ENCODE peak calls at places on chromosomes 11 and 22, in four cellular contexts. H is pancreas, N is cardiac fibroblast, C is HFF-Myc. S is an unnamed sample.

GRCh38 chr11:124167852-124168251 is 15.3 kb upstream of the OR10D3 start:
- DNase-seq in H (no peak), N (no peak), C (no peak), S (no peak)

GRCh38 chr22:31085493-31085824 is 4.3 kb downstream of the SMTN start:
- DNase-seq in H (peak), C (no peak), N (peak), S (no peak)

GRCh38 chr11:74473382-74474201 is 6.2 kb upstream of the KCNE3 start:
- DNase-seq in N (no peak), H (no peak), C (no peak), S (no peak)

GRCh38 chr11:102900346-102900745 is 25.6 kb upstream of the MMP12 start:
- DNase-seq in C (no peak), N (no peak), H (no peak), S (no peak)

GRCh38 chr11:101390539-101390938 is 193.3 kb downstream of the TRPC6 start:
- DNase-seq in C (no peak), H (no peak), N (peak), S (peak)

GRCh38 chr11:12853652-12854296 is 155.3 kb upstream of the RASSF10 start:
- DNase-seq in C (no peak), H (peak), N (peak), S (no peak)

GRCh38 chr22:46984751-46985506 is 222.5 kb downstream of the TBC1D22A start:
- DNase-seq in N (peak), H (peak), C (no peak), S (peak)

GRCh38 chr22:41341990-41342389 is 39.8 kb upstream of the TEF start:
- DNase-seq in C (no peak), N (peak), H (no peak), S (no peak)

GRCh38 chr11:102171101-102171500 is 60.9 kb downstream of the YAP1 start:
- DNase-seq in N (peak), H (no peak), C (no peak), S (no peak)

GRCh38 chr11:8013833-8014232 is 26.7 kb downstream of the EIF3F start:
- DNase-seq in N (no peak), H (no peak), C (no peak), S (no peak)

GRCh38 chr11:129249351-129249750 is 57.2 kb upstream of the ARHGAP32 start:
- DNase-seq in N (peak), C (peak), H (no peak), S (peak)

GRCh38 chr11:94028436-94028835 is 7.3 kb downstream of the HEPHL1 start:
- DNase-seq in N (peak), H (no peak), C (peak), S (peak)

GRCh38 chr11:66851698-66852465 is 5.0 kb upstream of the LRFN4 start:
- DNase-seq in N (no peak), C (no peak), H (no peak), S (no peak)

GRCh38 chr11:66070604-66071325 is 693 bp downstream of the PACS1 start:
- DNase-seq in C (no peak), N (peak), H (peak), S (no peak)

GRCh38 chr11:117143390-117143789 is 697 bp upstream of the PAFAH1B2 start:
- DNase-seq in H (peak), N (peak), C (peak), S (peak)

GRCh38 chr11:85769758-85770157 is 41.2 kb downstream of the SYTL2 start:
- DNase-seq in C (no peak), H (no peak), N (no peak), S (no peak)

GRCh38 chr11:68694404-68695297 is 10.3 kb downstream of the GAL start:
- DNase-seq in C (no peak), N (no peak), H (no peak), S (no peak)

GRCh38 chr11:26946209-26946828 is 47.6 kb upstream of the FIBIN start:
- DNase-seq in C (no peak), N (peak), H (no peak), S (peak)

GRCh38 chr11:20093775-20094174 is 66.5 kb downstream of the DBX1 start:
- DNase-seq in C (no peak), H (no peak), N (peak), S (peak)

GRCh38 chr11:69311767-69312385 is 17.9 kb downstream of the MYEOV start:
- DNase-seq in N (no peak), C (no peak), H (no peak), S (no peak)

GRCh38 chr11:100932474-100933100 is 197.0 kb downstream of the PGR start:
- DNase-seq in C (peak), N (peak), H (no peak), S (no peak)

GRCh38 chr11:44574620-44575287 is 9.3 kb downstream of the CD82 start:
- DNase-seq in H (no peak), C (no peak), N (peak), S (peak)

GRCh38 chr22:23910496-23911190 is 16.5 kb downstream of the MIF start:
- DNase-seq in C (no peak), H (no peak), N (no peak), S (no peak)

GRCh38 chr11:95827661-95828060 is 37.4 kb downstream of the CEP57 start:
- DNase-seq in C (no peak), N (peak), H (no peak), S (no peak)

GRCh38 chr22:41535244-41535643 is 9.0 kb downstream of the POLR3H start:
- DNase-seq in C (no peak), N (peak), H (no peak), S (no peak)

GRCh38 chr11:88886796-88887195 is 179.0 kb downstream of the GRM5 start:
- DNase-seq in H (no peak), C (peak), N (peak), S (peak)

GRCh38 chr11:32884770-32885384 is 7.7 kb upstream of the QSER1 start:
- DNase-seq in N (peak), H (no peak), C (no peak), S (peak)

GRCh38 chr11:13215157-13215556 is 62.4 kb upstream of the BMAL1 start:
- DNase-seq in N (peak), C (no peak), H (no peak), S (peak)

GRCh38 chr11:128431931-128432330 is 155.4 kb downstream of the ETS1 start:
- DNase-seq in H (no peak), N (no peak), C (no peak), S (no peak)

GRCh38 chr11:9992306-9992705 is 301.7 kb downstream of the SBF2 start:
- DNase-seq in N (peak), H (no peak), C (no peak), S (peak)

DNA sequence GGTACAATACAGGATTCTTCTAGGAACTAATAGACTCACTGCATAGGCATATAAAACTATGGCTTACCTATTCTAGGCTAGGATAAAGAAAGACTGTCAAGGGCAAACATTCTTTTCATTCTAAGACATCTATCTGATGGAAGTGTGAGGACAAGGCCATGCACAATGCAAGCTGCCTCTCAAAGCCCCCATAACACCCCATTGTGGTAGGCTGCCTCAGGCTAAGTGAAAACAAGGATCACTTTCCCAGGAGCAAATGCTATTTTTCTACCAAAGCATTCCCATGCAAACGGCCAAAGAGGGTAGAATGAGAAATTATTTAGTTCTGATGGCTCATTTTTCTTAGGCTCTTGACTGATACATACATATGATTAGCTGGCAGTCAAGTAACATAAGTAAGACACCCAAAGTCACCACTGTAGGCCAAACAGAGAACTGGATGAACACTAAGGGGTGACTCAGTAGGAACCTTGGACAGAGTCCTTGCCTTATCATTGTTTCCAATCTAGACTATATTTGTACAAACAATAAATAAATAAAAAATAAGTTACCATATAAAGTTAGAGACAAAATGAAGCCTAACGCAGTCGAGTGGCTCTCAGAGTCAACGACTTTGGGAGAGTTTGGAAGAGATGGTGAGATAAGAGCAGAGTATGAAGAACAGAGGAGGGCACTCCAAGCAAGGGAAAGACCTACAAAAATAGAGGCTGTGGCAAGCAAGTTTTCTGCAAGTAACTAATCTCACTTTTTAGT is 303.6 kb downstream of the SBF2 start:
- DNase-seq in H (no peak), N (peak), C (no peak), S (peak)
- TF ChIP-seq CTCF in H (no peak), N (peak), C (no peak), S (peak)

DNA sequence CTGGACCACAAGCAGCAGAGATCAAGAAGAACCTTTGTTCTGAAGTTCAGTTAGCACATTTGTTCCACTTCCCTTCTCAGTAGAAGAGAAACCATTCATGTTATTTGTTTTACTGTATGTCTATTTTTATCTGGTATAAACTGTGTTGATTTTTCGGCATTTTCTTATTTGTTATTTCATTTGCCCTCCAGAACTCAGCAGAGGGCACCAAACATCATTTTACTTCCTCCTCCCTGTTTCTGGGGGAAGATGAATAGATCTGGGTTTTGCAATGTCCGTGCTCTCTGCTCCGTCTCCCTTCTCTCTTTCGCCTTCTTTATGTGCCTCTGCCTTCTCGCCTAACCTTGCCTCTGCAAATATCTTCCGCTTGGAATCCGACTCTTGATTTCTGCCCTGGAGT is 366.9 kb downstream of the NTM start:
- DNase-seq in H (no peak), N (peak), C (no peak), S (no peak)
- TF ChIP-seq CTCF in H (no peak), N (no peak), C (peak), S (peak)

GRCh38 chr22:49045276-49045675 is 782.4 kb downstream of the BRD1 start:
- DNase-seq in N (no peak), H (no peak), C (no peak), S (no peak)

GRCh38 chr22:49047461-49047860 is 780.2 kb downstream of the BRD1 start:
- DNase-seq in N (peak), H (no peak), C (no peak), S (peak)

GRCh38 chr22:49046000-49046545 is 781.6 kb downstream of the BRD1 start:
- DNase-seq in C (no peak), H (no peak), N (no peak), S (no peak)

GRCh38 chr22:49048591-49048990 is 779.1 kb downstream of the BRD1 start:
- DNase-seq in H (no peak), N (no peak), C (no peak), S (no peak)

DNA sequence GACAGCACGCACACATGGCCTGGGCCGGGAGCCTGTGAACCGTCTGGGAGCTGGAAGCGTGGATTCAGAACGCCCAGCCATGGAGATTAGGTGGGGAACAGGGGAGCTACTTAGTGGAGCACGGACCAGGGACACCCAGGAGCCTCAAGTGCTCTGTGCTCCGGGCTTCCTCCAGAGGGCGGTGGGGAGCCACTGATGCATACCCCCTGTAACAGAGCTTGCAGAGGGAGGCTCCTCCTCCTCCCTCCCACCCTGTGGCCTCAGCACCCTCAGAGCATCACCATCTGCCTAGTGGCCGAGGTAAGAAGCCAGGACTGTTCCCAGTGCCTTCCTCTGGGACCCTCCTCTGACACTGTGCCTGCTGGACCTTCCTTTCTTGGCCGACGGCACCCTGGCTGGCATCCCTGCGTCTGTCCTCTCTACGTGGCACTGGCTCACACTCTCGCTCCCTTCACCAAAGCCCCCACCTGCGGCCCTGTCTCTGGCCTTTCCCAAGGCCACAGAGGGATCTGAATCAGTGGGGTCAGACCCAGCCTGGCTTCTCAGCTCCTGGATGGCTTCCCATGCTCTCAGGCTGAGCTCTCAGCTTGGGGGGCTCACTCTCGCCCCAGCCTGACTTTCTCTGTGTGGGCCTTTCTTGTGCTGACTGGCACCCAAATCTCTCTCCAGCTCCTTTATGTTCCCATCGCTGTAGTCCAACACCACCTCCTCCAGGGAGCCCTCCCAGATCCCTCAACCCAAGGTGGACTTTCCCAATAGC is 780.9 kb downstream of the BRD1 start:
- DNase-seq in N (no peak), C (no peak), H (peak), S (peak)
- TF ChIP-seq CTCF in N (no peak), C (no peak), H (peak), S (peak)

GRCh38 chr11:126403658-126404057 is 48.2 kb downstream of the ST3GAL4 start:
- DNase-seq in C (no peak), H (no peak), N (no peak), S (no peak)
- TF ChIP-seq CTCF in C (no peak), H (no peak), N (no peak), S (no peak)